ENCODE peak calls at places on chromosomes 2 and 18, in ten cellular contexts. B, K, A, O, E, N, I, T, P and F are unnamed samples.
A peak's percentile ranks its signal among the peaks of the same experiment; 100 is the strongest.

GRCh38 chr2:88452151-88452851 is at the start of gene FOXI3:
- DNase-seq in I (no peak), E (no peak), A (no peak), N (peak; percentile 79), B (no peak), T (no peak), K (peak; percentile 64), P (no peak), O (no peak), F (no peak)

GRCh38 chr18:11366410-11366809 is 217.0 kb upstream of the PIEZO2 start:
- DNase-seq in T (peak; percentile 74), K (no peak), A (no peak), B (no peak), P (no peak), O (no peak), E (no peak), I (no peak), N (no peak), F (peak; percentile 52)

GRCh38 chr2:183519371-183520056 is 395.3 kb downstream of the NUP35 start:
- DNase-seq in N (no peak), O (no peak), P (no peak), T (no peak), I (no peak), A (no peak), K (no peak), E (no peak), B (no peak), F (no peak)

GRCh38 chr18:12960846-12961397 is 13.1 kb downstream of the SEH1L start:
- DNase-seq in N (no peak), T (no peak), O (no peak), E (no peak), I (no peak), A (no peak), P (no peak), K (no peak), B (peak; percentile 70), F (no peak)

GRCh38 chr2:113158884-113159553 is 14.8 kb upstream of the PSD4 start:
- DNase-seq in E (no peak), K (no peak), I (peak; percentile 13), O (no peak), B (no peak), A (no peak), T (no peak), P (peak; percentile 30), N (no peak), F (no peak)

GRCh38 chr18:54717673-54718435 is 110.4 kb upstream of the RAB27B start:
- DNase-seq in B (no peak), T (no peak), K (no peak), E (peak; percentile 74), O (no peak), N (peak; percentile 71), A (no peak), I (no peak), P (no peak), F (peak; percentile 44)

GRCh38 chr2:222582931-222583330 is 73.0 kb downstream of the FARSB start:
- DNase-seq in N (no peak), T (no peak), I (no peak), P (no peak), O (no peak), B (no peak), K (no peak), A (no peak), E (no peak), F (no peak)

GRCh38 chr2:55771612-55772011 is 78.0 kb upstream of the PNPT1 start:
- DNase-seq in K (no peak), P (no peak), T (no peak), A (no peak), N (peak; percentile 8), I (no peak), E (no peak), O (no peak), B (no peak), F (no peak)

GRCh38 chr2:148875387-148876051 is 492 bp downstream of the KIF5C start:
- DNase-seq in B (no peak), A (no peak), K (no peak), O (no peak), T (no peak), P (no peak), N (no peak), E (no peak), I (no peak), F (peak; percentile 13)

DNA sequence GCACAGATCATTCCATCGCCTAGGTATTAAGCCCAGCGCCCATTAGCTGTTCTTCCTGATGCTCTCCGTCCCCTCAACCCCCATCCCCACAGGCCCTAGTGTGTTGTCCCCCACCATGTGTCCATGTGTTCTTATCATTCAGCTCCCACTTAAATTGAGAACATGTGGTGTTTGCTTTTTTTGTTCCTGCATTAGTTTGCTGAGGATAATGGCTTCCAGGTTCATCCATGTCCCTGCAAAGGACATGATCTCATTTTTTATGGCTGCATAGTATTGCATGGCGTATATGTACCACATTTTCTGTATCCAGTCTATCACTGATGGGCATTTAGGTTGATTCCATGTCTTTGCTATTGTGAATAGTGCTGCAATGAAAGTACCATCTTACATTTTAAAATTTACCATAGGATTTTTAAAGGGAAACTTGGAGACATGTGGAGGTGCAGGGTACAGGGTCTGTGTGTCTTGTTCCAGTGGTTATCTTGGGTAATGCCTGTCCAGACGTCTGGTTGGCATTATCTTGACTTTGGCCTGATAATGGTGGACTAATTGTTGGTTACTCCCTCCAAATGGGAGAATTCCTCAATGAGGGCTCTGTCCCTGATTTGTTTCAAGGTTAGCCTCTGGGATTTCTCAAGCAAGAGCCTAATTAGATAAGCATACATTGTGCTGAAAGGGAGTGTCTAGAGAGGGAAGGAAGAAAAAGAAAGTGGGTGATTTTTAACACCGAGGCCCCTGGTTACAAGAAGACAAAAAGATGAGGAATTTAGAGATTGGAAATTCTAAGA is 21.6 kb downstream of the KLHL23 start:
- DNase-seq in B (no peak), A (no peak), T (no peak), I (no peak), K (no peak), E (no peak), N (no peak), P (no peak), O (no peak), F (no peak)
- H3K4me1 ChIP-seq in B (no peaks in the 10 kb centered on the region), A (no peaks in the 10 kb centered on the region), T (no peaks in the 10 kb centered on the region), I (no peaks in the 10 kb centered on the region), K (no peaks in the 10 kb centered on the region), E (no peaks in the 10 kb centered on the region), N (no peaks in the 10 kb centered on the region), P (no peaks in the 10 kb centered on the region), O (no peaks in the 10 kb centered on the region), F (no peaks in the 10 kb centered on the region)

GRCh38 chr2:218881744-218882462 is 1.3 kb downstream of the WNT10A start:
- DNase-seq in E (no peak), T (no peak), P (no peak), I (no peak), K (no peak), A (no peak), B (no peak), N (no peak), O (no peak), F (peak; percentile 5)
- H3K4me3 ChIP-seq in E (no peak overlapping the region), T (no peak overlapping the region), P (no peak overlapping the region), I (no peak overlapping the region), K (no peak overlapping the region), A (no peak overlapping the region), B (no peak overlapping the region), N (no peak overlapping the region), O (no peak overlapping the region), F (no peak overlapping the region)

GRCh38 chr2:179594268-179595112 is 266.9 kb downstream of the ZNF385B start:
- DNase-seq in A (no peak), I (no peak), P (no peak), T (no peak), O (no peak), K (no peak), E (no peak), B (no peak), N (no peak), F (no peak)

GRCh38 chr2:179595284-179595683 is 266.1 kb downstream of the ZNF385B start:
- DNase-seq in I (no peak), N (peak; percentile 13), K (no peak), B (no peak), A (no peak), P (no peak), O (no peak), T (peak; percentile 24), E (no peak), F (no peak)

GRCh38 chr2:179592167-179592936 is 269.1 kb downstream of the ZNF385B start:
- DNase-seq in A (no peak), I (no peak), O (no peak), E (no peak), B (no peak), P (no peak), N (no peak), K (no peak), T (no peak), F (no peak)

GRCh38 chr2:179591690-179592089 is 269.7 kb downstream of the ZNF385B start:
- DNase-seq in O (no peak), B (no peak), P (no peak), I (no peak), A (no peak), E (no peak), N (no peak), K (no peak), T (no peak), F (no peak)

DNA sequence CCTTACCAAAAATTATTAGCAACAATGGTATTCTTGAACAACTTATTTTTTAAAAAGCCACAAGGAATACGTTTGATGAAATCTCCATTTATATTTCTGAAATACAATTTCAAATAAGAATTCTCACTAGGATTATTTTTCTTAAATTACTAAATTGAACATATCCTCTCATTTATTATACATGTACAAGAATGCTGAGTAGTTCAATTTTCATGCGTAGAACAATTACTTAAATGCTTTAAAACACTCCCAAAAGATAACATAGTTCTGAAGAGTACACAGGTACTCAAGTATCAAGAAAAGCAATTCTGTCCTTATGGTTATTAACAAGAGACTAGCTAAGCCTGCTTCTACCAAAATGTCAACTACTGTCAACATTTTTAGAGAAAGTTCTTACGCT is 268.1 kb downstream of the ZNF385B start:
- DNase-seq in O (no peak), B (no peak), I (no peak), E (no peak), N (no peak), A (no peak), P (no peak), T (no peak), K (no peak), F (no peak)
- H3K9me3 ChIP-seq in O (no peaks in the 10 kb centered on the region), B (no peaks in the 10 kb centered on the region), I (no peaks in the 10 kb centered on the region), E (no peaks in the 10 kb centered on the region), N (no peaks in the 10 kb centered on the region), A (no peaks in the 10 kb centered on the region), P (no peaks in the 10 kb centered on the region), T (no peaks in the 10 kb centered on the region), K (no peaks in the 10 kb centered on the region), F (no peaks in the 10 kb centered on the region)

DNA sequence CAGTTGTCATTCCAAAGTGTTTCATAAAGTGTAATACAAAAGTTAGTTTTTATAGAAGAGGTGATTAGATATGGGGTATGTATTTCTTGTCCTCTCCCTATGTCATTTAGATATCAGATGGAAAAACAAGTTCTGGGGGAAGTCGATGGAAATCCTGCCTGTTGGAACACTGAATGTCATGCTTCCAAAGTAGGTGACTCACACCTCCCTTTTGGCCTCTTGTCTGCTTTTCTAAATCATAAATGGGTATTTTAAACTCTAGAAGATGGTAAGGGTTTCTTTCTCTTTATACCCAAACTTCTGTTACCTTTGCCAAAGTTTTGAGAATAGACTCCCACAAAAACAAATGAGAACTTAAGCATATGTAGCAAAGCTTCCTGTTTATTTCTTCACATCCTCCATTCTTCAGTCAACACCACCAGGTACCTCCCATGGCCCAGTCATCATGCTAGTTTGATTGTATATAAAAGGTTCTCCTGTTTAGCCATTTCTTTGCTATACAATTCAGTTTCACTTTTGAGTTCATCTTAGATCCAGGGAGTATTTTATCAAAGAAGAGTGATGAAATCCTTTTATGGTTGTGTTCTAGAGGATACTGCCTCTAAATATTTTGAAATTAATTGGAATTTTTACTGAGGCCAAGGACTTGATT is 63.9 kb downstream of the PRKRA start:
- DNase-seq in N (no peak), B (no peak), E (no peak), A (no peak), I (no peak), P (no peak), O (no peak), K (no peak), T (no peak), F (no peak)
- H3K4me1 ChIP-seq in N (no peaks in the 10 kb centered on the region), B (no peaks in the 10 kb centered on the region), E (no peaks in the 10 kb centered on the region), A (no peaks in the 10 kb centered on the region), I (peaks cover 2% of the 10 kb centered on the region), P (no peaks in the 10 kb centered on the region), O (no peaks in the 10 kb centered on the region), K (no peaks in the 10 kb centered on the region), T (no peaks in the 10 kb centered on the region), F (no peaks in the 10 kb centered on the region)